ENCODE peak calls at places on chromosome 18, in eight cellular contexts. Q is NCI-H69; Y is posterior vena cava; C is heart left ventricle; B is activated CD4-positive, alpha-beta T cell treated with anti-CD3 and anti-CD28 coated beads for 24 hours; L is gastrocnemius medialis; T is midbrain; O is A172. Z is an unnamed sample.

GRCh38 chr18:2919600-2919999 is 72.8 kb downstream of the EMILIN2 start:
- DNase-seq in Q (no peak), Y (no peak), C (no peak), B (no peak), L (no peak), T (no peak), O (no peak), Z (no peak)

GRCh38 chr18:50194623-50195532 is at the start of gene MYO5B:
- DNase-seq in Q (peak), Y (no peak), C (peak), B (peak), L (no peak), T (no peak), O (no peak), Z (peak)

GRCh38 chr18:46264255-46264654 is 160.1 kb downstream of the HAUS1 start:
- DNase-seq in Q (peak), Y (no peak), C (no peak), B (no peak), L (no peak), T (no peak), O (no peak), Z (peak)

GRCh38 chr18:12271376-12272235 is 17.4 kb downstream of the CIDEA start:
- DNase-seq in Q (peak), Y (peak), C (peak), B (peak), L (peak), T (peak), O (peak), Z (peak)

GRCh38 chr18:52422985-52423601 is 83.1 kb downstream of the DCC start:
- DNase-seq in Q (peak), Y (no peak), C (no peak), B (no peak), L (no peak), T (no peak), O (no peak), Z (no peak)

GRCh38 chr18:46239549-46239948 is 135.4 kb downstream of the HAUS1 start:
- DNase-seq in Q (no peak), Y (no peak), C (no peak), B (no peak), L (no peak), T (no peak), O (no peak), Z (no peak)

GRCh38 chr18:47790036-47790435 is 140.4 kb downstream of the SMAD2 start:
- DNase-seq in Q (no peak), Y (no peak), C (no peak), B (no peak), L (no peak), T (no peak), O (no peak), Z (no peak)

GRCh38 chr18:34522627-34523026 is 187.5 kb upstream of the DTNA start:
- DNase-seq in Q (peak), Y (peak), C (no peak), B (no peak), L (no peak), T (peak), O (no peak), Z (no peak)

GRCh38 chr18:76817888-76818611 is 4.3 kb upstream of the ZNF236 start:
- DNase-seq in Q (no peak), Y (peak), C (no peak), B (no peak), L (no peak), T (no peak), O (no peak), Z (no peak)

GRCh38 chr18:73549236-73549635 is 598.4 kb downstream of the FBXO15 start:
- DNase-seq in Q (peak), Y (no peak), C (no peak), B (no peak), L (no peak), T (no peak), O (no peak), Z (no peak)

GRCh38 chr18:28065031-28065792 is 111.7 kb downstream of the CDH2 start:
- DNase-seq in Q (no peak), Y (no peak), C (no peak), B (no peak), L (no peak), T (no peak), O (peak), Z (peak)

GRCh38 chr18:9700261-9700796 is 7.8 kb upstream of the RAB31 start:
- DNase-seq in Q (peak), Y (no peak), C (no peak), B (no peak), L (no peak), T (no peak), O (no peak), Z (no peak)

GRCh38 chr18:48385595-48385994 is 23.6 kb downstream of the ZBTB7C start:
- DNase-seq in Q (no peak), Y (no peak), C (no peak), B (no peak), L (no peak), T (no peak), O (no peak), Z (no peak)

GRCh38 chr18:75638597-75639467 is 211.3 kb upstream of the SMIM21 start:
- DNase-seq in Q (no peak), Y (no peak), C (peak), B (no peak), L (no peak), T (peak), O (peak), Z (no peak)

GRCh38 chr18:27004056-27004829 is 138.7 kb upstream of the AQP4 start:
- DNase-seq in Q (peak), Y (no peak), C (no peak), B (no peak), L (no peak), T (peak), O (no peak), Z (no peak)

GRCh38 chr18:72155327-72155726 is 388.8 kb downstream of the CBLN2 start:
- DNase-seq in Q (peak), Y (no peak), C (no peak), B (no peak), L (no peak), T (peak), O (no peak), Z (no peak)

GRCh38 chr18:35456181-35456850 is 41.4 kb downstream of the INO80C start:
- DNase-seq in Q (no peak), Y (peak), C (no peak), B (no peak), L (no peak), T (no peak), O (peak), Z (no peak)

GRCh38 chr18:4026542-4026941 is 428.6 kb downstream of the DLGAP1 start:
- DNase-seq in Q (no peak), Y (no peak), C (no peak), B (no peak), L (no peak), T (no peak), O (no peak), Z (no peak)

GRCh38 chr18:22230403-22231042 is 61.1 kb downstream of the GATA6 start:
- DNase-seq in Q (no peak), Y (no peak), C (no peak), B (no peak), L (no peak), T (no peak), O (peak), Z (no peak)

GRCh38 chr18:45328762-45329161 is 286.5 kb upstream of the SLC14A2 start:
- DNase-seq in Q (no peak), Y (no peak), C (no peak), B (no peak), L (no peak), T (no peak), O (no peak), Z (no peak)

GRCh38 chr18:42437001-42437400 is 482.0 kb downstream of the PIK3C3 start:
- DNase-seq in Q (no peak), Y (no peak), C (no peak), B (no peak), L (no peak), T (no peak), O (no peak), Z (no peak)

GRCh38 chr18:35282353-35282752 is 7.7 kb downstream of the ZSCAN30 start:
- DNase-seq in Q (no peak), Y (no peak), C (no peak), B (no peak), L (no peak), T (no peak), O (peak), Z (peak)

GRCh38 chr18:69257861-69258458 is 142.7 kb upstream of the DOK6 start:
- DNase-seq in Q (peak), Y (no peak), C (no peak), B (no peak), L (no peak), T (no peak), O (no peak), Z (peak)

GRCh38 chr18:62485684-62486083 is 37.1 kb upstream of the ZCCHC2 start:
- DNase-seq in Q (peak), Y (no peak), C (no peak), B (no peak), L (no peak), T (no peak), O (peak), Z (peak)

GRCh38 chr18:60188943-60189342 is 183.6 kb downstream of the MC4R start:
- DNase-seq in Q (peak), Y (no peak), C (no peak), B (no peak), L (no peak), T (no peak), O (no peak), Z (no peak)

GRCh38 chr18:12086249-12086648 is 7.4 kb upstream of the ANKRD62 start:
- DNase-seq in Q (no peak), Y (no peak), C (no peak), B (no peak), L (peak), T (no peak), O (no peak), Z (no peak)